ENCODE peak calls at places on chromosome 3, in five cellular contexts. T is GM03348, L is HuH-7.5, S is ELR, V is cardiac fibroblast. I is an unnamed sample.

GRCh38 chr3:147404800-147405551 is 1.4 kb downstream of the ZIC4 start:
- DNase-seq in T (no peak), S (no peak), L (no peak), V (no peak), I (no peak)

GRCh38 chr3:72441284-72441994 is 406.8 kb downstream of the SHQ1 start:
- DNase-seq in T (no peak), S (no peak), L (no peak), V (peak; percentile 27), I (no peak)

GRCh38 chr3:139930201-139930600 is 4.8 kb upstream of the CLSTN2 start:
- DNase-seq in T (no peak), L (no peak), S (no peak), V (no peak), I (peak; percentile 77)

GRCh38 chr3:48595526-48596121 is 495 bp upstream of the COL7A1 start:
- DNase-seq in T (peak; percentile 91), L (no peak), V (peak; percentile 97), S (peak; percentile 98), I (peak; percentile 89)

GRCh38 chr3:113431811-113432210 is 9.5 kb downstream of the CFAP44 start:
- DNase-seq in V (peak; percentile 12), T (peak; percentile 9), S (peak; percentile 10), L (no peak), I (no peak)

GRCh38 chr3:186400677-186401076 is 38.6 kb upstream of the DGKG start:
- DNase-seq in V (peak; percentile 37), L (no peak), S (peak; percentile 36), T (no peak), I (peak; percentile 30)

GRCh38 chr3:23685484-23686258 is 120.1 kb upstream of the UBE2E1 start:
- DNase-seq in T (peak; percentile 90), L (no peak), V (peak; percentile 100), S (peak; percentile 99), I (peak; percentile 99)

GRCh38 chr3:64621275-64621674 is 66.5 kb downstream of the ADAMTS9 start:
- DNase-seq in L (no peak), S (no peak), T (no peak), V (no peak), I (no peak)

GRCh38 chr3:55486101-55486856 is 827 bp downstream of the WNT5A start:
- DNase-seq in S (peak; percentile 78), L (no peak), V (peak; percentile 83), T (peak; percentile 65), I (peak; percentile 83)

I was measured in fibroblast of lung.